ENCODE peak calls at places on chromosomes 4 and X, in five cellular contexts. I, F, C, R and U are unnamed samples.

GRCh38 chr4:134624365-134624764 is 422.8 kb upstream of the PABPC4L start:
- DNase-seq in R (no peak), I (no peak), F (no peak), C (no peak), U (no peak)

GRCh38 chr4:155419266-155419665 is 42.5 kb upstream of the MAP9 start:
- DNase-seq in I (no peak), R (no peak), F (no peak), C (no peak), U (no peak)

GRCh38 chr4:107845721-107846120 is 21.0 kb downstream of the SGMS2 start:
- DNase-seq in I (no peak), R (no peak), F (no peak), C (no peak), U (no peak)

GRCh38 chr4:37627263-37627662 is 58.9 kb downstream of the RELL1 start:
- DNase-seq in I (no peak), C (no peak), R (no peak), F (peak; percentile 29), U (no peak)

GRCh38 chrX:150581093-150581775 is 12.8 kb downstream of the MTM1 start:
- DNase-seq in R (no peak), F (peak; percentile 78), C (no peak), I (no peak), U (no peak)

GRCh38 chrX:144335402-144335801 is 451.5 kb downstream of the UBE2NL start:
- DNase-seq in I (no peak), R (no peak), F (no peak), C (no peak), U (no peak)

GRCh38 chrX:118475903-118476302 is 19.7 kb upstream of the DOCK11 start:
- DNase-seq in I (no peak), C (no peak), R (no peak), F (no peak), U (no peak)

GRCh38 chrX:21487832-21488231 is 113.6 kb downstream of the CNKSR2 start:
- DNase-seq in R (no peak), F (no peak), I (no peak), C (no peak), U (peak; percentile 18)

GRCh38 chr4:5980436-5981155 is 37.6 kb downstream of the C4orf50 start:
- DNase-seq in I (no peak), F (no peak), C (no peak), R (no peak), U (no peak)

GRCh38 chr4:109465065-109465464 is 31.4 kb downstream of the SEC24B start:
- DNase-seq in F (no peak), I (no peak), C (no peak), R (no peak), U (no peak)

GRCh38 chrX:136344321-136344720 is 43.6 kb downstream of the ADGRG4 start:
- DNase-seq in C (no peak), F (no peak), R (no peak), I (no peak), U (no peak)

GRCh38 chrX:80807606-80808159 is 2.0 kb downstream of the BRWD3 start:
- DNase-seq in C (no peak), F (no peak), R (no peak), I (no peak), U (peak; percentile 2)

GRCh38 chr4:98522603-98523395 is 135.6 kb downstream of the TSPAN5 start:
- DNase-seq in R (no peak), I (no peak), F (peak; percentile 57), C (no peak), U (no peak)

GRCh38 chr4:143768007-143768591 is 67.6 kb upstream of the FREM3 start:
- DNase-seq in R (no peak), I (no peak), F (peak; percentile 69), C (no peak), U (no peak)

GRCh38 chr4:29578329-29578728 is 1141.8 kb upstream of the PCDH7 start:
- DNase-seq in C (no peak), F (no peak), R (no peak), I (no peak), U (no peak)

GRCh38 chr4:65007841-65008439 is 598.7 kb upstream of the TECRL start:
- DNase-seq in C (no peak), I (no peak), F (peak; percentile 26), R (no peak), U (peak; percentile 28)

GRCh38 chr4:67236793-67237192 is 308.5 kb downstream of the CENPC start:
- DNase-seq in C (no peak), R (no peak), F (no peak), I (no peak), U (no peak)

GRCh38 chrX:144627947-144628346 is 619.4 kb upstream of the SPANXN1 start:
- DNase-seq in C (no peak), I (no peak), R (no peak), F (no peak), U (no peak)

GRCh38 chrX:480861-481417 is 94.2 kb upstream of the PPP2R3B start:
- DNase-seq in C (no peak), I (no peak), R (no peak), F (no peak), U (no peak)

GRCh38 chr4:107734120-107734519 is 14.1 kb upstream of the PAPSS1 start:
- DNase-seq in I (no peak), R (no peak), F (no peak), C (peak; percentile 16), U (no peak)

GRCh38 chrX:153818571-153819397 is 11.6 kb downstream of the PDZD4 start:
- DNase-seq in R (peak; percentile 27), F (peak; percentile 36), I (peak; percentile 50), C (no peak), U (peak; percentile 41)

GRCh38 chr4:184934184-184934583 is 84.1 kb upstream of the HELT start:
- DNase-seq in F (no peak), R (no peak), I (no peak), C (no peak), U (no peak)

GRCh38 chrX:9693307-9694001 is 72.2 kb downstream of the GPR143 start:
- DNase-seq in F (no peak), I (no peak), R (no peak), C (no peak), U (no peak)

GRCh38 chrX:102684772-102685520 is 27.3 kb upstream of the GPRASP2 start:
- DNase-seq in F (no peak), C (no peak), I (no peak), R (no peak), U (no peak)

GRCh38 chrX:27598312-27598711 is 8.2 kb downstream of the DCAF8L2 start:
- DNase-seq in R (no peak), C (no peak), I (no peak), F (peak; percentile 48), U (no peak)

GRCh38 chr4:39039108-39039507 is 6.9 kb upstream of the TMEM156 start:
- DNase-seq in R (no peak), I (no peak), C (no peak), F (no peak), U (no peak)

GRCh38 chr4:105277702-105278101 is 131.0 kb downstream of the TET2 start:
- DNase-seq in C (no peak), I (no peak), R (no peak), F (no peak), U (no peak)

GRCh38 chr4:158775091-158775651 is 6.3 kb downstream of the FNIP2 start:
- DNase-seq in I (no peak), F (peak; percentile 45), C (no peak), R (no peak), U (no peak)

GRCh38 chr4:156778606-156779005 is 193.0 kb downstream of the PDGFC start:
- DNase-seq in R (no peak), F (peak; percentile 28), I (no peak), C (no peak), U (no peak)

GRCh38 chrX:77548751-77549150 is 101.6 kb downstream of the FGF16 start:
- DNase-seq in C (no peak), F (no peak), R (no peak), I (no peak), U (no peak)

GRCh38 chr4:86223472-86223871 is 136.4 kb downstream of the MAPK10 start:
- DNase-seq in I (no peak), F (peak; percentile 27), C (no peak), R (no peak), U (peak; percentile 38)

GRCh38 chr4:94827481-94828110 is 69.8 kb downstream of the BMPR1B start:
- DNase-seq in I (no peak), R (no peak), F (peak; percentile 80), C (no peak), U (no peak)

GRCh38 chr4:2318476-2318875 is 56.6 kb upstream of the MXD4 start:
- DNase-seq in I (no peak), C (no peak), R (no peak), F (no peak), U (no peak)